ENCODE peak calls at places on chromosomes 7 and 10, in four cellular contexts. Y is stomach, W is cardiac muscle cell, J is fibroblast of lung. K is an unnamed sample. For H3K9me3, the result is how much of the 10 kb centered on the place peaks cover.

GRCh38 chr10:71767420-71768035 is 5.8 kb downstream of the VSIR start:
- DNase-seq in Y (no peak), W (peak), J (peak), K (peak)

GRCh38 chr7:141679014-141679413 is 23.0 kb downstream of the DENND11 start:
- DNase-seq in Y (no peak), W (no peak), J (no peak), K (no peak)

GRCh38 chr7:2138146-2138765 is 94.5 kb downstream of the MAD1L1 start:
- DNase-seq in Y (no peak), W (no peak), J (no peak), K (no peak)

GRCh38 chr10:104452977-104453376 is 99.3 kb downstream of the CFAP58 start:
- DNase-seq in Y (no peak), W (no peak), J (no peak), K (no peak)

GRCh38 chr10:112429147-112429546 is 17.6 kb downstream of the ZDHHC6 start:
- DNase-seq in Y (no peak), W (no peak), J (no peak), K (no peak)

GRCh38 chr7:20539201-20539600 is 76.3 kb upstream of the ABCB5 start:
- DNase-seq in Y (no peak), W (no peak), J (no peak), K (no peak)

GRCh38 chr7:80183900-80184685 is 49.5 kb downstream of the GNAI1 start:
- DNase-seq in Y (no peak), W (no peak), J (peak), K (no peak)

GRCh38 chr7:148503900-148504487 is 86.6 kb upstream of the C7orf33 start:
- DNase-seq in Y (no peak), W (peak), J (peak), K (no peak)

GRCh38 chr10:125992244-125992643 is 95.9 kb downstream of the FANK1 start:
- DNase-seq in Y (no peak), W (no peak), J (no peak), K (no peak)

GRCh38 chr10:68628576-68629127 is 68.5 kb downstream of the TET1 start:
- DNase-seq in Y (no peak), W (peak), J (peak), K (no peak)

GRCh38 chr10:94314913-94315545 is 47.7 kb downstream of the NOC3L start:
- DNase-seq in Y (no peak), W (peak), J (peak), K (no peak)

GRCh38 chr7:56483861-56484550 is 367.8 kb upstream of the NUPR2 start:
- DNase-seq in Y (no peak), W (no peak), J (no peak), K (no peak)

GRCh38 chr7:16086743-16087142 is 334.6 kb downstream of the CRPPA start:
- DNase-seq in Y (no peak), W (no peak), J (no peak), K (no peak)

GRCh38 chr7:14988941-14989340 is 86.4 kb upstream of the DGKB start:
- DNase-seq in Y (no peak), W (no peak), J (no peak), K (no peak)

DNA sequence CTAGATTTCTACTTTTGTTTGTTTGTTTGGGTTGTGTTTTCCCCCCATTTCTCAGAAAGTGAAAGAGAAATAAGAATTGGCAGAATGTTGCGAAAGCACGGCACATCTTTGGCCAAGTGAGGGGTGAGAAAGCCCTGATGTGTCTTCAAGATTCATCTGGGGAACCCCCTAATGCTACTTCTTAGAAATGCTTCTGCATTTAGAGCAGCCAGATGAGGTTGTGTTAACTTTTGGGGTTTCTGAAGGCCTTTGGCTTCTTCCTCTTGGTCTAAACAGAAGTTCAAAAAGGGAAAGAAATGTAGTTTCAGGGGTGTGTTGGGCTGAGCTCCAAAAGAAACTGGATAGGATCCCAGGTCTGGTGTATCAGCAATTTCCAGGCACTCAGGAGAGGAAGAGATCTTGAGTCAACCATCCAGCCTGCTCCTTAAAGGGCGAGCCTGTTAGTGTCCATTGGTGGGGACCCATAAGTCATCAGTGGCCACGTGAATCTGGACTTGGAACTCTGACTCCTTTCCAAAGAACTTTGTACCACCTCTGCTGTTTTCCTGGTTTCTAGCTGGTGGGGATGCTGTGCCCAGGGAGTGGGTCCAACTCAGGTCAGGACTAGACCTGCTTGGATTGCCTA is 6.5 kb downstream of the DUSP5 start:
- DNase-seq in Y (peak), W (peak), J (peak), K (peak)
- H3K4me3 ChIP-seq in Y (no peak), W (no peak), J (no peak), K (no peak)

DNA sequence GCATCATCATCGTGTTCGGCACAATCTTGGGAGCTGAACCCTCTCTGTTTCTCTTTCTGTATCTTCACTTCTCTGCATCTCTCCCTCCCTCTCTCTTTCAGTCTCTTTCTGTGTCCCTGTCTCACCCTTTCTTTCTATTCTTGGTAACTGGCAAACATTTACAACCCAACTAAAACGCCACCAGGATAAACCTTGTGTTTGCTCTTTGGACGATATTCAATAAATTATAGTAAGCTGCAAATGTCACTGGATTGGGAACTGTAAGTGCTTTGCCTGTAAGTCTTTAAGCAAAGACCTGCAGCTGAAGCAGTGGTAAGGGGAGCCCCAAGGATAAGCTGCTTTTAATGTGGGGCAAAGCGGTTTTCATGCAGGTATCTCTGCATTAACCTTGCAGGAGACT is 558.0 kb upstream of the MKI67 start:
- DNase-seq in Y (no peak), W (no peak), J (no peak), K (no peak)
- H3K9me3 ChIP-seq in Y (under half), W (under half), J (under half), K (under half)

GRCh38 chr10:1243486-1244182 is 187.4 kb downstream of the WDR37 start:
- DNase-seq in Y (no peak), W (no peak), J (no peak), K (no peak)

GRCh38 chr10:1241322-1241890 is 185.2 kb downstream of the WDR37 start:
- DNase-seq in Y (no peak), W (no peak), J (no peak), K (peak)

GRCh38 chr10:1242975-1243374 is 186.8 kb downstream of the WDR37 start:
- DNase-seq in Y (no peak), W (no peak), J (no peak), K (peak)

GRCh38 chr10:1241973-1242935 is 186.1 kb downstream of the WDR37 start:
- DNase-seq in Y (no peak), W (no peak), J (no peak), K (peak)

DNA sequence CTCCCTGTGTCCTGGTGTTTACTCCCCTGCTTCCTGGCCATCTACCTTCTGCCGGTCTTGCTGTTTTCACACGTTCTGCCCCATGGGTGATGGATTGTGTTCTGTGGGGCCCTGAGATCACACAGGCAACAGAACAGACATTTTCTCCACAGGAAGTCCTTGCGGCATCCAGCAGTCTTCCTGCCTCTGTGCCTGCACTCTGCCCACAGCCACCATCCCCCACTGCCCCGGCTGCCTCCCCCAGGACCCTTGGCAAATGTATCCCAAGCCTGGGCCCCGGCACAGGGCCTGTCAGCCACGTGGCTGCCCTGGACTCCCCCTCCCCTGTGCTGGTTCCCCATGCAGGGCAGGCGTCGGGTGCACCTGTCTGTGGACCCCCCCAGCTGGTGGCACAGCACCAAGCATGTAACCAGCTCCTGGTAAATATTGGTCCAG is 184.2 kb downstream of the WDR37 start:
- DNase-seq in Y (no peak), W (no peak), J (no peak), K (peak)
- H3K4me3 ChIP-seq in Y (no peak), W (no peak), J (no peak), K (no peak)

GRCh38 chr7:138021889-138022288 is 20.0 kb upstream of the CREB3L2 start:
- DNase-seq in Y (no peak), W (no peak), J (no peak), K (no peak)

GRCh38 chr7:138025215-138026186 is 23.6 kb upstream of the CREB3L2 start:
- DNase-seq in Y (no peak), W (no peak), J (no peak), K (no peak)

GRCh38 chr7:138024334-138024691 is 22.4 kb upstream of the CREB3L2 start:
- DNase-seq in Y (no peak), W (no peak), J (no peak), K (no peak)

GRCh38 chr7:138024765-138025164 is 22.9 kb upstream of the CREB3L2 start:
- DNase-seq in Y (no peak), W (no peak), J (no peak), K (no peak)

DNA sequence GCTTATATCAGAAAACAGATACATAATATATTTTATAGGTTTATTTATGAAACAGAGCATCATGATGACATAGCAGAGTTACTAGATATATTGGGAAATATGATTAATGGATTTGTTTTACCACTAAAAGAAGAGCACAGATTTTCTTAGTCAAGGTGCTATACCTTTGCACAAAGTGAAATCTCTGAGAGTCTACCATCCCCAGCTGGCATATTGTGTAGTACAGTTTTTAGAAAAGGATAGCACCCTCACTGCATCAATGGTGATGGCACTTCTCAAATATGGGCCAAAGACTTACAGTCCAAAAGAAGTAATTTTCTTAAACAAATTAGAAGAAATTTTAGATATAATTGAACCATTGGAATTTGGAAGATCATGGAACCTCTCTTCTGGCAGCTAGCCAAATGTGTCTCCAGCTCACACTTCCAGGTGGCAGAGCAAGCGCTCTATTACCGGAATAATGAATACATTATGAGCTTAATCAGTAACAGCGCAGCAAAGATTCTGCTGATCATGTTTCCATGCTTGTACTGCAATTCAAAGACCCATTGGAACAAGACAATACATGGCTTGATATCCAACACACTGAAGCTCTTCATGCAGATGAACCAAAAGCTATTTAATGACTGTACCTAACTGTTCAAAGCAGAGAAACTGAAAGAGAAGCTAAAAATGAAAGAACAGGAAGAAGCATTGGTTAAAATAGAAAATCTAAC is 21.9 kb upstream of the CREB3L2 start:
- DNase-seq in Y (no peak), W (no peak), J (no peak), K (no peak)
- H3K9me3 ChIP-seq in Y (under half), W (under half), J (under half), K (under half)

DNA sequence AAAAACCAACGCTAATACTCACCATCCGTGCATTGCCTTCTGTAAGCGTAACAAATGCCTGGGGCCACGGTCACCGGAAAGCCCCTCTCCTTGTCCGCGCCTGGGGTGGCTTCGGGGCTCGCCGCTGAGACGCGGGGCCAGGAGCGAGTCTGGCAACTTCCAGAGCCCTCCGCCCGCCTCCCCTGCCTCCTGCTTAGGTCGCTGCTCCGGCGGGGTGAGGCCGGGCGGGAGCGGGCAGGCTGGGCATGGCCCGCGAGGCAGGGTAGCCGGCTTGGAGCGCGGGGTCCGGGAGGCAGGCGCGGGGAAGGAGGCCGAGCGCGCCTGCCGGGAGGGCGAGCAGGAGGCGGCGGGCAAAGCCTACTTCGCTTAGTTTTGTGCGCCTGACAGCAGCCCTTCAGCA is 13.0 kb upstream of the KAT6B start:
- DNase-seq in Y (no peak), W (no peak), J (no peak), K (no peak)
- H3K4me3 ChIP-seq in Y (no peak), W (no peak), J (no peak), K (no peak)

DNA sequence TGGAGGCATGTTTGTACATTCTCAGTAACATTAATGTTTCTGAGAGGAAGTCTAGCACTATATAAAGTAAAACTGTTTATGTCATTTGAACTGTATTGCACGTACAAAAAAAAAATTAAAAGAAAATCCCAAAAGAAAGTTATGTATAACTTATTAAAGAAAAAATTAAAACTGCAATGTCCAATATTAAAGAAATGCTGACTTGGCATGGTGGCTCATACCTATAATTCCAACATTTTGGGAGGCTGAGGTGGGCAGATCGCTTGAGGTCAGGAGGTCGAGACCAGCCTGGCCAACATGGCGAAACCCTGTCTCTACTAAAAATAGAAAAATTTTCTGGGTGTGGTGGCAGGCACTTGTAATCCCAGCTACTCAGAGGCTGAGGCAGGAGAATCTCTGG is 178.7 kb upstream of the VIPR2 start:
- DNase-seq in Y (no peak), W (no peak), J (no peak), K (no peak)
- H3K9me3 ChIP-seq in Y (under half), W (under half), J (under half), K (under half)